ENCODE peak calls at places on chromosomes 6 and 20, in ten cellular contexts. U is nucleus accumbens, T is NCI-H1417, D is lower lobe of right lung, F is Panc1, W is mucosa of descending colon, X is GDM1, S is M059J, V is smooth muscle cell of the brain vasculature, Q is NAMALWA. M is an unnamed sample.

GRCh38 chr20:38926934-38927616 is 858 bp downstream of the FAM83D start:
- DNase-seq in S (peak; percentile 47), U (no peak), W (no peak), Q (peak; percentile 17), T (peak; percentile 54), V (no peak), F (no peak), D (no peak), X (no peak), M (no peak)

GRCh38 chr6:11585426-11586016 is 48.0 kb downstream of the TMEM170B start:
- DNase-seq in Q (peak; percentile 66), V (no peak), S (peak; percentile 76), U (no peak), T (peak; percentile 72), D (no peak), W (peak; percentile 42), X (no peak), F (peak; percentile 36), M (no peak)

GRCh38 chr6:130527173-130527572 is 161.4 kb downstream of the TMEM200A start:
- DNase-seq in D (no peak), Q (no peak), X (no peak), U (no peak), F (no peak), T (no peak), S (no peak), W (no peak), V (no peak), M (no peak)

GRCh38 chr6:68572975-68573374 is 62.1 kb upstream of the ADGRB3 start:
- DNase-seq in D (no peak), X (no peak), W (no peak), Q (no peak), U (no peak), T (no peak), V (no peak), S (no peak), F (no peak), M (no peak)

GRCh38 chr6:55003726-55004415 is 157.3 kb downstream of the FAM83B start:
- DNase-seq in U (no peak), F (no peak), D (no peak), S (no peak), T (no peak), X (no peak), V (no peak), Q (no peak), W (no peak), M (no peak)

GRCh38 chr6:143531720-143532504 is 20.4 kb upstream of the FUCA2 start:
- DNase-seq in V (no peak), X (no peak), S (no peak), F (no peak), D (no peak), U (no peak), T (no peak), W (peak; percentile 45), Q (no peak), M (no peak)

GRCh38 chr6:116398366-116399005 is 27.7 kb downstream of the DSE start:
- DNase-seq in S (no peak), X (no peak), Q (no peak), W (no peak), V (no peak), U (no peak), T (peak; percentile 25), D (no peak), F (no peak), M (no peak)

GRCh38 chr6:136425793-136426192 is 124.4 kb downstream of the MAP7 start:
- DNase-seq in S (no peak), V (no peak), X (no peak), W (no peak), D (no peak), U (no peak), T (no peak), F (no peak), Q (no peak), M (no peak)

GRCh38 chr6:140485740-140486467 is 1111.5 kb upstream of the CITED2 start:
- DNase-seq in V (peak; percentile 39), X (no peak), U (no peak), S (peak; percentile 93), W (no peak), D (peak; percentile 66), Q (no peak), F (peak; percentile 30), T (peak; percentile 44), M (no peak)

GRCh38 chr6:101818056-101818455 is 424.5 kb downstream of the GRIK2 start:
- DNase-seq in F (no peak), V (no peak), S (peak; percentile 49), U (no peak), D (no peak), W (no peak), X (no peak), Q (no peak), T (peak; percentile 17), M (no peak)

GRCh38 chr6:1481326-1481725 is 92.0 kb downstream of the FOXF2 start:
- DNase-seq in U (no peak), F (no peak), S (peak; percentile 100), W (no peak), V (peak; percentile 26), Q (no peak), T (no peak), D (no peak), X (no peak), M (no peak)

GRCh38 chr6:6678185-6678671 is 89.7 kb downstream of the LY86 start:
- DNase-seq in X (no peak), S (peak; percentile 77), T (peak; percentile 72), V (no peak), D (no peak), W (peak; percentile 75), U (no peak), Q (no peak), F (no peak), M (no peak)

GRCh38 chr20:39829255-39829654 is 859.8 kb downstream of the MAFB start:
- DNase-seq in T (peak; percentile 43), S (peak; percentile 56), V (no peak), X (no peak), Q (peak; percentile 6), F (no peak), W (no peak), D (no peak), U (no peak), M (no peak)

GRCh38 chr6:34513628-34514027 is 42.5 kb downstream of the SPDEF start:
- DNase-seq in T (peak; percentile 45), D (peak; percentile 5), Q (no peak), F (no peak), W (no peak), X (no peak), V (no peak), U (no peak), S (no peak), M (no peak)

GRCh38 chr6:40903456-40903855 is 135.6 kb downstream of the UNC5CL start:
- DNase-seq in X (no peak), Q (no peak), V (no peak), S (no peak), D (no peak), T (no peak), W (no peak), U (no peak), F (no peak), M (no peak)

GRCh38 chr6:106035655-106036054 is 50.5 kb upstream of the PRDM1 start:
- DNase-seq in F (no peak), W (no peak), V (no peak), U (no peak), S (no peak), Q (no peak), D (no peak), X (no peak), T (no peak), M (no peak)

GRCh38 chr6:44043479-44044153 is 83.6 kb downstream of the MRPL14 start:
- DNase-seq in U (no peak), V (no peak), F (no peak), W (no peak), Q (no peak), D (peak; percentile 40), X (no peak), S (peak; percentile 80), T (no peak), M (no peak)

GRCh38 chr20:47735412-47736400 is 49.6 kb downstream of the SULF2 start:
- DNase-seq in Q (no peak), T (no peak), V (no peak), S (no peak), W (peak; percentile 19), D (peak; percentile 83), F (no peak), X (no peak), U (no peak), M (no peak)

GRCh38 chr20:61803416-61803902 is 262.2 kb downstream of the TAF4 start:
- DNase-seq in V (no peak), U (no peak), F (no peak), D (peak; percentile 11), S (no peak), Q (no peak), T (no peak), X (no peak), W (no peak), M (no peak)

GRCh38 chr6:76555090-76555489 is 482.6 kb upstream of the IMPG1 start:
- DNase-seq in X (no peak), U (no peak), V (no peak), S (no peak), W (no peak), T (no peak), D (no peak), F (no peak), Q (no peak), M (no peak)

GRCh38 chr6:107690864-107691661 is 133.1 kb downstream of the SCML4 start:
- DNase-seq in Q (no peak), S (peak; percentile 50), X (no peak), F (no peak), T (no peak), D (no peak), U (no peak), V (no peak), W (no peak), M (no peak)

GRCh38 chr6:110013396-110013795 is 35.3 kb downstream of the GPR6 start:
- DNase-seq in V (no peak), F (no peak), S (no peak), X (no peak), U (no peak), D (no peak), T (no peak), W (no peak), Q (no peak), M (no peak)